ENCODE peak calls at places on chromosomes 1 and 21, in seven cellular contexts. S is thoracic aorta; N is CD4-positive, alpha-beta T cell; I is mucosa of descending colon; R is IMR-90; H is PC-3; O is colonic mucosa. A is an unnamed sample. For H3K9me3, the result is how much of the 10 kb centered on the place peaks cover.

GRCh38 chr1:53549781-53550180 is 90.6 kb downstream of the DMRTB1 start:
- DNase-seq in S (no peak), N (peak), I (peak), R (no peak), H (no peak), O (no peak), A (no peak)

GRCh38 chr1:211551628-211552465 is 27.1 kb downstream of the SLC30A1 start:
- DNase-seq in S (no peak), N (no peak), I (no peak), R (peak), H (peak), O (no peak), A (no peak)

GRCh38 chr1:77468556-77468955 is 186.7 kb downstream of the AK5 start:
- DNase-seq in S (no peak), N (no peak), I (no peak), R (peak), H (no peak), O (no peak), A (no peak)

GRCh38 chr1:9881838-9882249 is 28.2 kb downstream of the CTNNBIP1 start:
- DNase-seq in S (no peak), N (no peak), I (no peak), R (peak), H (peak), O (no peak), A (no peak)

GRCh38 chr1:15974855-15975254 is 1.0 kb downstream of the ZBTB17 start:
- DNase-seq in S (no peak), N (no peak), I (no peak), R (no peak), H (no peak), O (no peak), A (no peak)

GRCh38 chr21:41234574-41234973 is 66.6 kb downstream of the BACE2 start:
- DNase-seq in S (no peak), N (no peak), I (no peak), R (no peak), H (no peak), O (no peak), A (no peak)

GRCh38 chr1:234926574-234927311 is 201.9 kb downstream of the TOMM20 start:
- DNase-seq in S (no peak), N (no peak), I (no peak), R (no peak), H (no peak), O (peak), A (no peak)

GRCh38 chr1:21524686-21525339 is 15.6 kb downstream of the ALPL start:
- DNase-seq in S (no peak), N (no peak), I (no peak), R (no peak), H (no peak), O (no peak), A (no peak)

GRCh38 chr1:216221260-216221700 is 202.0 kb downstream of the USH2A start:
- DNase-seq in S (no peak), N (no peak), I (no peak), R (peak), H (peak), O (peak), A (no peak)

GRCh38 chr1:5907386-5907785 is 84.8 kb downstream of the NPHP4 start:
- DNase-seq in S (no peak), N (no peak), I (no peak), R (no peak), H (no peak), O (no peak), A (no peak)

GRCh38 chr1:94121411-94121821 is 468 bp upstream of the ABCA4 start:
- DNase-seq in S (no peak), N (no peak), I (no peak), R (no peak), H (no peak), O (no peak), A (no peak)

GRCh38 chr1:111735321-111735720 is 3.9 kb downstream of the INKA2 start:
- DNase-seq in S (no peak), N (no peak), I (no peak), R (peak), H (no peak), O (no peak), A (no peak)

GRCh38 chr1:19300211-19300610 is 11.6 kb upstream of the AKR7A3 start:
- DNase-seq in S (no peak), N (no peak), I (no peak), R (no peak), H (no peak), O (no peak), A (no peak)

GRCh38 chr1:231188768-231189167 is 26.9 kb downstream of the TRIM67 start:
- DNase-seq in S (no peak), N (no peak), I (no peak), R (no peak), H (no peak), O (no peak), A (no peak)

DNA sequence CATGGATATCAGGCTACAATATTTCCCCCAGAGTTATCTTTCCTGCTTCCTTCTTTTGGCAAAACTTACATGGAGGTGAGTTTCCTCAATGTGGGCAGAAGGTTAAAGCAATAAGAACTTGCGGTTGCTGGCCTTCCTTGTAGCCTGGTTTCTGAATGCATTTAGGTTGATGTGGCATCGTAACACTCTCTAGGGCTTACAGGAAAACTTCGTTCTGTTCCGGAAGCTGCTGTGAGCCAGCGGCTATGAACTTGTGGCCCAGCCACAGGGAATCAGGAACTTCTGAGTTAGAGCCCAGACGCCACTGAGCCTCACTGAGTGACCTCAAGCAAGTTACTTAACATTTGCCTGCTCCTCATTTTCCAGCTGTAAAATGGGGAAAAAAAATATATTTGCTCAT is 623.4 kb upstream of the ADAMTS5 start:
- DNase-seq in S (no peak), N (no peak), I (no peak), R (no peak), H (peak), O (no peak), A (no peak)
- H3K9me3 ChIP-seq in S (under half), N (under half), I (under half), R (under half), H (under half), O (under half), A (under half)

GRCh38 chr1:221919743-221920142 is 177.9 kb upstream of the DUSP10 start:
- DNase-seq in S (no peak), N (no peak), I (no peak), R (no peak), H (no peak), O (no peak), A (no peak)
- H3K9me3 ChIP-seq in S (under half), N (under half), I (under half), R (under half), H (under half), O (under half), A (under half)

DNA sequence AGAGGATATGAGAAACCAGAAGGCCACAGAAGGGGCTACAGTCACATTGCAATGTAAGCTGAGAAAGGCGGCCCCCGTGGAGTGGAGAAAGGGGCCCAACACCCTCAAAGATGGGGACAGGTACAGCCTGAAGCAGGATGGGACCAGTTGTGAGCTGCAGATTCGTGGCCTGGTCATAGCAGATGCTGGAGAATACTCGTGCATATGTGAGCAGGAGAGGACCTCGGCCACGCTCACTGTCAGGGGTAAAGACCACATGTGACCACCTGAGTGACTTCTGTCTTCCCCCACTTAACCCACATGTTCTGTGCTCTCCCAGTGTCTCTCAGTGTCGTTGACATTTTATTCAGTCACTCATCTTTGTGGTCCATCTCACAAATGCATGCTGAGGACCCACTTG is 92.1 kb downstream of the OBSCN start:
- DNase-seq in S (no peak), N (no peak), I (peak), R (no peak), H (no peak), O (no peak), A (no peak)
- H3K9me3 ChIP-seq in S (under half), N (under half), I (under half), R (under half), H (under half), O (under half), A (under half)

GRCh38 chr1:2989976-2990375 is 31.3 kb upstream of the ACTRT2 start:
- DNase-seq in S (no peak), N (no peak), I (peak), R (no peak), H (no peak), O (no peak), A (no peak)
- H3K9me3 ChIP-seq in S (under half), N (under half), I (under half), R (under half), H (under half), O (under half), A (under half)

DNA sequence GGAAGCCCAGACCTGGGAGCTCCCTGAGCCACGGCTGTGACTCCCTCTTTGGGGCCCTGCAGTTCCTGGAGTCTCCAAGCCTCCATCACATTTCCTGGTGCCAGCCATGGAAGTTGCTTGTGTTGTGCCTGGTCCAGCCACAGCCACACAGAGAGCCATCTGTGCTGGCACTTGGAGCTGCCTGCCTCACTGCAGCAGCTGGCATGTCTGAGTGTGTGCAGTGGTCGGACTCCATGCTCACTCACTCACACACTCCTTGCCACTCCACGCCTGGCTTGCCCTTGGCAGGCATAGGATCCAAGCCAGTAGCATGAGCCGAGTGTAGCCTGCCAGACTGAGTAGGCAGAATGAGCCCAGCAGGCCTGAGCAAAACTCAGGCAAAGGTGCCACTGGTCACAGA is 516.3 kb upstream of the BEND5 start:
- DNase-seq in S (no peak), N (no peak), I (no peak), R (no peak), H (no peak), O (no peak), A (no peak)
- H3K9me3 ChIP-seq in S (under half), N (under half), I (under half), R (under half), H (under half), O (under half), A (under half)

GRCh38 chr1:49106438-49106837 is 329.7 kb upstream of the BEND5 start:
- DNase-seq in S (no peak), N (no peak), I (no peak), R (no peak), H (peak), O (no peak), A (no peak)

DNA sequence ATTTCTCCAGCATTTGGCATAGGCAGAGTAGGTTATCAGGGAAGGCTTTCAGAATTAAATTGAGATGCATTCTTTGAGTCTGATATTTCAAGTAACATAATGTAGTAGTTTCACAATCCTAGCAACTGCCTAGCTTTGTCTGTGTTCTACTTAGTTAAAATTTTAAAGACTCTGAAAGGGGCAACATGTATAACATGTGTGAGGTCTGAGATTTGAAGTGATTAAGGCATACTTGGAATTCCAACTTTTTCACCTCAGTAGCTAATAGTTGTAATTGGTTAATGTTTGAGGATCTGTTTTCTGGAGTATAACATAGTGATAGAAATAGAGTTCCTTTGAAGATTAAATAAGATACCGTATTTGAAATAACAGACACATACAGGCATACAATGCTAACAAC is 335.2 kb upstream of the BEND5 start:
- DNase-seq in S (no peak), N (no peak), I (no peak), R (no peak), H (no peak), O (no peak), A (no peak)
- H3K9me3 ChIP-seq in S (under half), N (under half), I (under half), R (under half), H (under half), O (under half), A (under half)

DNA sequence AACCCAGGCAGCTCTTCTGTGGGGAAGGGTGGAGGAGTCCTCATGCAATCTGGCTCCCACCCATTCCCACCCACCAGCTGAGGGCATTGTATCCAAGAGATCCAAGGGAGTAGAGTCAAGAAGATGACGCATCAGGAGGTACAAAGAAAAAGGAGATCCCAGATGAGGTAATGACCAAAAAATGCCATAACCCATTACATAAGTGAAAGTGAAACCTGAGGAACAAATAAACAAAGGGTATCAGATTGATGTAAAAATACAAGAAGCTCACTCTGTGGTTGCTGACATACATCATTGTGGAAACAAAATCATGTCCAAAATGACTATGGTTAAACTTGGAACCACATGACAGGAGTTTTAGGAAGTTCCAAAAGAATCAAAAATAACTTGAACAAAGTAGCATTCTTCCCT is 42.5 kb downstream of the CCN1 start:
- DNase-seq in S (no peak), N (no peak), I (no peak), R (peak), H (peak), O (no peak), A (no peak)
- H3K9me3 ChIP-seq in S (under half), N (under half), I (under half), R (under half), H (under half), O (under half), A (under half)

GRCh38 chr1:29234471-29234870 is 1.9 kb upstream of the PTPRU start:
- DNase-seq in S (no peak), N (no peak), I (no peak), R (no peak), H (no peak), O (no peak), A (no peak)
- H3K9me3 ChIP-seq in S (under half), N (under half), I (under half), R (under half), H (under half), O (under half), A (under half)

GRCh38 chr1:152451254-152451653 is 37.2 kb upstream of the CRNN start:
- DNase-seq in S (no peak), N (no peak), I (no peak), R (no peak), H (peak), O (no peak), A (no peak)
- H3K9me3 ChIP-seq in S (under half), N (under half), I (under half), R (under half), H (under half), O (under half), A (under half)

DNA sequence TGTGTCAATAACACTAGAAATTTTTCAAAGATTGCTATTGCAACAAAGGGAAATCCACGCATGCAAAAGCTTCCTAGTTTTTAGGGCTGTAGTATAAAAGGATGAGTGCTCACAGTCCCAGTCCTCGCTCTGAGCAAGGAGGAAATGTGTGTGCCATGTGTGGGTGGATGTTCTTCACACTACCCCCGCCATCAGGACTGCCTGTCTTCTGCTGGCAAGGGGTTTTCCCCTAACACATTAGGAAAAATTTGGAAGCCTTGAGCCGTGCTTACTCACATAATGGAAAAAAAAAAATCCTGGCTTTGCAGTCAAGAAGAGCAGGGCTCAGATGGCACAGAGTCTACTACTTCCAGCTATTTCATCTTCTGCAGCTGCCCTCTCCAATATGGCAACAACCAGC is 363.2 kb downstream of the PLPP3 start:
- DNase-seq in S (peak), N (no peak), I (no peak), R (peak), H (no peak), O (no peak), A (no peak)
- H3K9me3 ChIP-seq in S (under half), N (under half), I (under half), R (under half), H (under half), O (under half), A (under half)